ENCODE peak calls at places on chromosomes 16 and 17, in seven cellular contexts. One of them, this sample, is unnamed.

GRCh38 chr17:15000661-15001060 is 264.5 kb downstream of the PMP22 start:
- DNase-seq in CD4-positive, alpha-beta T cell: no peak
- DNase-seq in CD4-positive, CD25-positive, alpha-beta regulatory T cell: no peak
- DNase-seq in memory B cell: no peak
- DNase-seq in fibroblast of lung: no peak
- DNase-seq in MV-4-11: no peak
- DNase-seq in T-helper 9 cell: no peak
- DNase-seq in this sample: no peak

GRCh38 chr17:65482201-65482600 is 79.2 kb downstream of the AXIN2 start:
- DNase-seq in CD4-positive, alpha-beta T cell: no peak
- DNase-seq in CD4-positive, CD25-positive, alpha-beta regulatory T cell: no peak
- DNase-seq in memory B cell: no peak
- DNase-seq in fibroblast of lung: no peak
- DNase-seq in MV-4-11: no peak
- DNase-seq in T-helper 9 cell: no peak
- DNase-seq in this sample: no peak

GRCh38 chr17:50056217-50056960 is 479 bp downstream of the ITGA3 start:
- DNase-seq in CD4-positive, alpha-beta T cell: peak; percentile 46
- DNase-seq in CD4-positive, CD25-positive, alpha-beta regulatory T cell: peak; percentile 48
- DNase-seq in memory B cell: peak; percentile 60
- DNase-seq in fibroblast of lung: peak; percentile 69
- DNase-seq in MV-4-11: no peak
- DNase-seq in T-helper 9 cell: peak; percentile 45
- DNase-seq in this sample: peak; percentile 60

GRCh38 chr16:81997738-81998137 is 13.5 kb downstream of the SDR42E1 start:
- DNase-seq in CD4-positive, alpha-beta T cell: no peak
- DNase-seq in CD4-positive, CD25-positive, alpha-beta regulatory T cell: no peak
- DNase-seq in memory B cell: no peak
- DNase-seq in fibroblast of lung: peak; percentile 87
- DNase-seq in MV-4-11: no peak
- DNase-seq in T-helper 9 cell: no peak
- DNase-seq in this sample: no peak

GRCh38 chr17:75271233-75271954 is 363 bp upstream of the MIF4GD start:
- DNase-seq in CD4-positive, alpha-beta T cell: peak; percentile 79
- DNase-seq in CD4-positive, CD25-positive, alpha-beta regulatory T cell: peak; percentile 92
- DNase-seq in memory B cell: peak; percentile 97
- DNase-seq in fibroblast of lung: no peak
- DNase-seq in MV-4-11: peak; percentile 73
- DNase-seq in T-helper 9 cell: peak; percentile 83
- DNase-seq in this sample: peak; percentile 87

GRCh38 chr16:23856345-23856744 is 20.6 kb downstream of the PRKCB start:
- DNase-seq in CD4-positive, alpha-beta T cell: no peak
- DNase-seq in CD4-positive, CD25-positive, alpha-beta regulatory T cell: no peak
- DNase-seq in memory B cell: no peak
- DNase-seq in fibroblast of lung: no peak
- DNase-seq in MV-4-11: peak; percentile 19
- DNase-seq in T-helper 9 cell: no peak
- DNase-seq in this sample: no peak

GRCh38 chr17:72715906-72716572 is 376.4 kb downstream of the SLC39A11 start:
- DNase-seq in CD4-positive, alpha-beta T cell: no peak
- DNase-seq in CD4-positive, CD25-positive, alpha-beta regulatory T cell: no peak
- DNase-seq in memory B cell: no peak
- DNase-seq in fibroblast of lung: peak; percentile 97
- DNase-seq in MV-4-11: no peak
- DNase-seq in T-helper 9 cell: no peak
- DNase-seq in this sample: no peak

GRCh38 chr17:6306820-6307219 is 128.1 kb downstream of the AIPL1 start:
- DNase-seq in CD4-positive, alpha-beta T cell: no peak
- DNase-seq in CD4-positive, CD25-positive, alpha-beta regulatory T cell: no peak
- DNase-seq in memory B cell: no peak
- DNase-seq in fibroblast of lung: no peak
- DNase-seq in MV-4-11: no peak
- DNase-seq in T-helper 9 cell: no peak
- DNase-seq in this sample: no peak

GRCh38 chr17:77601054-77601979 is 357.2 kb upstream of the TNRC6C start:
- DNase-seq in CD4-positive, alpha-beta T cell: no peak
- DNase-seq in CD4-positive, CD25-positive, alpha-beta regulatory T cell: no peak
- DNase-seq in memory B cell: no peak
- DNase-seq in fibroblast of lung: no peak
- DNase-seq in MV-4-11: no peak
- DNase-seq in T-helper 9 cell: no peak
- DNase-seq in this sample: no peak

GRCh38 chr17:32266389-32267269 is 997 bp downstream of the RHBDL3 start:
- DNase-seq in CD4-positive, alpha-beta T cell: no peak
- DNase-seq in CD4-positive, CD25-positive, alpha-beta regulatory T cell: no peak
- DNase-seq in memory B cell: peak; percentile 39
- DNase-seq in fibroblast of lung: no peak
- DNase-seq in MV-4-11: peak; percentile 69
- DNase-seq in T-helper 9 cell: no peak
- DNase-seq in this sample: peak; percentile 53

GRCh38 chr17:53919356-53919755 is 96.6 kb downstream of the KIF2B start:
- DNase-seq in CD4-positive, alpha-beta T cell: no peak
- DNase-seq in CD4-positive, CD25-positive, alpha-beta regulatory T cell: no peak
- DNase-seq in memory B cell: no peak
- DNase-seq in fibroblast of lung: no peak
- DNase-seq in MV-4-11: no peak
- DNase-seq in T-helper 9 cell: no peak
- DNase-seq in this sample: no peak

GRCh38 chr17:76048711-76049110 is 21.6 kb upstream of the EVPL start:
- DNase-seq in CD4-positive, alpha-beta T cell: no peak
- DNase-seq in CD4-positive, CD25-positive, alpha-beta regulatory T cell: peak; percentile 47
- DNase-seq in memory B cell: no peak
- DNase-seq in fibroblast of lung: peak; percentile 66
- DNase-seq in MV-4-11: no peak
- DNase-seq in T-helper 9 cell: no peak
- DNase-seq in this sample: no peak

This sample was measured in NB4.